ENCODE peak calls at places on chromosome 10, in five cellular contexts. I, P, F, L and S are unnamed samples.

GRCh38 chr10:4843525-4844180 is 17.6 kb downstream of the AKR1E2 start:
- DNase-seq in I (no peak), P (no peak), F (no peak), L (no peak), S (no peak)

GRCh38 chr10:60848126-60848525 is 69.8 kb downstream of the CDK1 start:
- DNase-seq in I (peak; percentile 56), P (no peak), F (no peak), L (no peak), S (no peak)

GRCh38 chr10:74883428-74883827 is 57.0 kb downstream of the KAT6B start:
- DNase-seq in I (no peak), P (no peak), F (no peak), L (no peak), S (no peak)

GRCh38 chr10:103265712-103266329 is 11.1 kb upstream of the INA start:
- DNase-seq in I (peak; percentile 63), P (peak; percentile 91), F (peak; percentile 45), L (no peak), S (peak; percentile 45)

GRCh38 chr10:24822557-24822956 is 98.9 kb upstream of the ARHGAP21 start:
- DNase-seq in I (no peak), P (no peak), F (peak; percentile 57), L (no peak), S (peak; percentile 54)

GRCh38 chr10:79167537-79167936 is 98.8 kb downstream of the ZMIZ1 start:
- DNase-seq in I (no peak), P (no peak), F (no peak), L (no peak), S (no peak)

GRCh38 chr10:104328916-104329710 is 9.2 kb downstream of the ITPRIP start:
- DNase-seq in I (peak; percentile 70), P (no peak), F (peak; percentile 59), L (peak; percentile 84), S (no peak)

GRCh38 chr10:109062371-109062770 is 860.9 kb downstream of the XPNPEP1 start:
- DNase-seq in I (no peak), P (no peak), F (no peak), L (no peak), S (no peak)

GRCh38 chr10:3499120-3499519 is 285.9 kb downstream of the KLF6 start:
- DNase-seq in I (no peak), P (no peak), F (no peak), L (no peak), S (no peak)

GRCh38 chr10:79383974-79384606 is 36.8 kb downstream of the PPIF start:
- DNase-seq in I (peak; percentile 27), P (no peak), F (peak; percentile 14), L (peak; percentile 10), S (no peak)

GRCh38 chr10:6607187-6607586 is 27.1 kb upstream of the PRKCQ start:
- DNase-seq in I (no peak), P (no peak), F (no peak), L (no peak), S (no peak)

GRCh38 chr10:24901686-24902399 is 50.6 kb downstream of the PRTFDC1 start:
- DNase-seq in I (peak; percentile 35), P (no peak), F (peak; percentile 16), L (no peak), S (no peak)

GRCh38 chr10:68156373-68157185 is 47.3 kb downstream of the MYPN start:
- DNase-seq in I (peak; percentile 51), P (peak; percentile 40), F (peak; percentile 34), L (peak; percentile 38), S (peak; percentile 31)

GRCh38 chr10:63614371-63614891 is 93.2 kb downstream of the REEP3 start:
- DNase-seq in I (no peak), P (peak; percentile 12), F (no peak), L (no peak), S (no peak)

GRCh38 chr10:108561649-108562048 is 1361.7 kb downstream of the XPNPEP1 start:
- DNase-seq in I (no peak), P (no peak), F (no peak), L (no peak), S (no peak)

GRCh38 chr10:63256047-63256773 is 123.1 kb downstream of the NRBF2 start:
- DNase-seq in I (no peak), P (no peak), F (no peak), L (no peak), S (no peak)

GRCh38 chr10:11036424-11037011 is 18.8 kb downstream of the CELF2 start:
- DNase-seq in I (no peak), P (peak; percentile 50), F (no peak), L (no peak), S (no peak)

GRCh38 chr10:95403690-95404459 is 113.1 kb upstream of the PDLIM1 start:
- DNase-seq in I (no peak), P (peak; percentile 53), F (no peak), L (no peak), S (no peak)

GRCh38 chr10:58266826-58267712 is 625 bp downstream of the IPMK start:
- DNase-seq in I (peak; percentile 65), P (peak; percentile 52), F (peak; percentile 27), L (peak; percentile 48), S (peak; percentile 42)

GRCh38 chr10:120945182-120945581 is 94.0 kb downstream of the WDR11 start:
- DNase-seq in I (no peak), P (no peak), F (no peak), L (no peak), S (no peak)

GRCh38 chr10:112671743-112672142 is 224.7 kb downstream of the VTI1A start:
- DNase-seq in I (no peak), P (no peak), F (no peak), L (no peak), S (no peak)

GRCh38 chr10:110305767-110306451 is 1.2 kb upstream of the SMNDC1 start:
- DNase-seq in I (peak; percentile 23), P (peak; percentile 64), F (peak; percentile 58), L (no peak), S (peak; percentile 71)

GRCh38 chr10:62238880-62239279 is 29.8 kb downstream of the RTKN2 start:
- DNase-seq in I (no peak), P (no peak), F (no peak), L (no peak), S (no peak)

GRCh38 chr10:48555310-48556042 is 49.4 kb downstream of the ARHGAP22 start:
- DNase-seq in I (no peak), P (no peak), F (no peak), L (no peak), S (no peak)

GRCh38 chr10:97318772-97319651 is at the start of gene FRAT1:
- DNase-seq in I (peak; percentile 93), P (peak; percentile 94), F (peak; percentile 83), L (peak; percentile 93), S (peak; percentile 85)

DNA sequence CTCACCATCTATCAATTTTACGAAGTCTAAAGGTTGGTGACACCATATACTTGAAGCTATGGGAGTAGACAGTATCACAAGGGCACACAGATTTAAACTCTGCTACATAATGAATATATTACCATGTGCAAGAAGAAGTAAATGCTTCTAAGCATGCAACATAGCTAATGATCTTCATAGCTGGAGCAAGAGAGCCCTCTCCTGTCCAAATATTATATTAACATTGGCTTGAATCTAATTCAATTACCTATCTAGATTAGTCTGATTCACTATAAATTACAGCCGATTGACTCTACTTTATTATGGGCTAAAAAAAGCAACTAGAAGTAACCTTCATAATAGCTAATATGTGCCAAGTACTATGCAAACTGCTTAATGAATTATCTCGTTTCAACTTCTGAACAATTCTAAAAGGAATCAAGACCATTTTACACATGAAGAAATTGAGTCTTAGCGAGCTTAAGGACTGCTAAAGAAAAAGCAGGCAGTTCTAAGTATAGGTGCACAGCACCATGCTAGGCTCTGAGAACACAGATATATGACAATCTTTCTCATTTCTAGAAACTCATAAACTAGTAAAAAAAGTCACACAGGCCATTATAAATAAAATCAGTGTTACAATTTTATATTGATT is 21.9 kb downstream of the FRA10AC1 start:
- DNase-seq in I (no peak), P (peak; percentile 39), F (no peak), L (no peak), S (no peak)
- TF ChIP-seq CTCF in I (no peak), P (peak; percentile 44), F (peak; percentile 25), L (no peak), S (peak; percentile 44)

GRCh38 chr10:98420786-98421185 is 5.8 kb upstream of the PYROXD2 start:
- DNase-seq in I (no peak), P (no peak), F (no peak), L (no peak), S (no peak)

GRCh38 chr10:98423691-98424120 is 8.7 kb upstream of the PYROXD2 start:
- DNase-seq in I (no peak), P (peak; percentile 67), F (no peak), L (no peak), S (no peak)

GRCh38 chr10:98424308-98425254 is 9.6 kb upstream of the PYROXD2 start:
- DNase-seq in I (no peak), P (peak; percentile 66), F (no peak), L (no peak), S (no peak)

GRCh38 chr10:98419456-98420261 is 4.7 kb upstream of the PYROXD2 start:
- DNase-seq in I (no peak), P (no peak), F (no peak), L (no peak), S (no peak)

DNA sequence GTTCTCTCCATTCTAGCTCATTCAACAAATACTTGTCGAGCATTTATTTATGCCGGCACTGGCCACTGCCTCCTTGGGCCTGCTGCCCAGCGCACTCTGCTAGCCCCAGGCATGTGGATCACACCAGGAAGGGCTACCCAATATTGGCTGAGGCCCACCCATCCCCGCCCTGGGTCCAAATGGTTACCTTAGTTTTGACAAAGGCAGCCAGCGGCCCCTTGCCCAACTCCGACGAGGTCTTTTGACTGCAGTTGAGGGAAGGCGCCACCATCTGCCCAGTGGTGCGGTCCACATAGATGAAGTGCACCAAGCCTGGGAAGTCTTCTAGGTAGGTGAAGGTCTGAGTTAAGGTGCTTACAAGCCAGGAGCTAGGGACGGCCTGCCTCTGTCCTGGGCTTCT is 7.2 kb upstream of the PYROXD2 start:
- DNase-seq in I (no peak), P (no peak), F (no peak), L (no peak), S (no peak)
- TF ChIP-seq CTCF in I (no peak), P (no peak), F (no peak), L (no peak), S (no peak)

GRCh38 chr10:14200645-14201534 is 129.8 kb downstream of the FRMD4A start:
- DNase-seq in I (no peak), P (no peak), F (no peak), L (no peak), S (no peak)
- TF ChIP-seq CTCF in I (no peak), P (peak; percentile 41), F (no peak), L (no peak), S (peak; percentile 30)

DNA sequence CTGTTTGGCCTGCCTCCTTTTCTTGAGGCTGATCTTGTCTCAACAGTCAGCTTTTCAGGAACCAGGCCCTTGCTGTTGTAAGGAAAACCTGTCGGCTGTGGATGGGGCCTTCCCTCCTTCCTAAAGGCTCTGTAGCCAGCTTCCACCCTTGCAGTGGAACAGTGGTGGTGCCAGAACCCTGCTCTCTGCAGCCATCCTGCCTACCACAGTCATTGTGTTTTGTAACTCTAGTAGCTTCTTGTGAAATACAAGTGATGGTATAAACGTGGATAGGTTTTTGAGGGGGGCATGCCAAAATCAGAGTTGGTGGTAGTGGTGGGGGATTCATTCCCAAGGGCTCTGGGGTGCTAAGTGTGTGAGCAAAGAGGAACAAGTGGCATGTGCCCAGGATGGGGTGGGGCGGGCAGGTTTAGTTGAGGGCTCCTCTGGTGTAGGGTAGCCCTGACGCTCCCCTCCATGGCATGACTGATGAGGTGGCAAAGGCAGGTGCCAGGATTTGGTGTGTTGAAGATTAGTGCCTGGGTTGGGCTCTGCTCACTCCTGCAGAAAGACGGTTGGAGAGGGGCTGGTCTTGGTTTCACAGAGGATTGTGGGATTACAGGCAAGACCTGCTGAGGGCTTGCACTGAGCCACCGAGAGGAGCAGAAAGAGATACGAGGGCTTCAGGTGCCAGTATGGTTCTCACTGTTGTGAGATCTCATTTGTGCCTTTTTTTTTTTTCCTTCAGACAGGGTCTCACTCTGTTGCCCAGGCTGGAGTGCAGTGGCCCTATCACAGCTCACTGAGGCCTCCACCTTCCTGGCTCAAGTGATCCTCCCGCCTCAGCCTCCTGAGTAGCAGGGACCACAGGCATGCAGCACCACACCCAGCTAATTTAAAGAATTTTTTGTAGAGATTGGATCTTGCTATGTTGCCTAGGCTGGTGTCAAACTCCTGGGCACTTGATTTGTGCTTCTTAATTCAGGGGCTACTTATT is 7.4 kb downstream of the TSPAN14 start:
- DNase-seq in I (no peak), P (no peak), F (no peak), L (no peak), S (no peak)
- TF ChIP-seq CTCF in I (no peak), P (no peak), F (no peak), L (no peak), S (no peak)